ENCODE peak calls at places on chromosome 3, in seven cellular contexts. One of them, this sample, is unnamed.

GRCh38 chr3:148074916-148075315 is 622.8 kb upstream of the AGTR1 start:
- DNase-seq in Panc1: no peak
- DNase-seq in transverse colon: no peak
- DNase-seq in sigmoid colon: no peak
- DNase-seq in HepG2: no peak
- DNase-seq in breast epithelium: no peak
- DNase-seq in endothelial cell of umbilical vein: no peak
- DNase-seq in this sample: no peak

GRCh38 chr3:50632450-50632849 is 15.5 kb downstream of the MAPKAPK3 start:
- DNase-seq in Panc1: no peak
- DNase-seq in endothelial cell of umbilical vein: no peak
- DNase-seq in transverse colon: no peak
- DNase-seq in HepG2: no peak
- DNase-seq in breast epithelium: no peak
- DNase-seq in sigmoid colon: no peak
- DNase-seq in this sample: no peak

GRCh38 chr3:49460188-49460885 is 9.7 kb upstream of the DAG1 start:
- DNase-seq in endothelial cell of umbilical vein: no peak
- DNase-seq in transverse colon: no peak
- DNase-seq in HepG2: no peak
- DNase-seq in Panc1: no peak
- DNase-seq in sigmoid colon: no peak
- DNase-seq in breast epithelium: no peak
- DNase-seq in this sample: no peak

GRCh38 chr3:45249391-45249790 is 23.3 kb upstream of the TMEM158 start:
- DNase-seq in transverse colon: no peak
- DNase-seq in endothelial cell of umbilical vein: no peak
- DNase-seq in breast epithelium: no peak
- DNase-seq in HepG2: no peak
- DNase-seq in sigmoid colon: no peak
- DNase-seq in Panc1: no peak
- DNase-seq in this sample: no peak

GRCh38 chr3:46284981-46285683 is 42.9 kb downstream of the CCR3 start:
- DNase-seq in transverse colon: no peak
- DNase-seq in Panc1: no peak
- DNase-seq in sigmoid colon: no peak
- DNase-seq in HepG2: no peak
- DNase-seq in breast epithelium: no peak
- DNase-seq in endothelial cell of umbilical vein: no peak
- DNase-seq in this sample: no peak

GRCh38 chr3:98892263-98892662 is 9.2 kb downstream of the DCBLD2 start:
- DNase-seq in Panc1: no peak
- DNase-seq in breast epithelium: no peak
- DNase-seq in sigmoid colon: no peak
- DNase-seq in HepG2: no peak
- DNase-seq in endothelial cell of umbilical vein: no peak
- DNase-seq in transverse colon: no peak
- DNase-seq in this sample: no peak

GRCh38 chr3:65605876-65606432 is 432.8 kb downstream of the MAGI1 start:
- DNase-seq in transverse colon: no peak
- DNase-seq in endothelial cell of umbilical vein: no peak
- DNase-seq in Panc1: no peak
- DNase-seq in breast epithelium: no peak
- DNase-seq in sigmoid colon: no peak
- DNase-seq in HepG2: no peak
- DNase-seq in this sample: no peak

GRCh38 chr3:191768421-191768820 is 307.5 kb downstream of the PYDC2 start:
- DNase-seq in breast epithelium: no peak
- DNase-seq in sigmoid colon: no peak
- DNase-seq in endothelial cell of umbilical vein: no peak
- DNase-seq in transverse colon: no peak
- DNase-seq in Panc1: no peak
- DNase-seq in HepG2: no peak
- DNase-seq in this sample: no peak

GRCh38 chr3:166071831-166072230 is 234.6 kb upstream of the BCHE start:
- DNase-seq in endothelial cell of umbilical vein: no peak
- DNase-seq in breast epithelium: no peak
- DNase-seq in HepG2: no peak
- DNase-seq in sigmoid colon: no peak
- DNase-seq in Panc1: no peak
- DNase-seq in transverse colon: no peak
- DNase-seq in this sample: no peak

GRCh38 chr3:123083446-123084124 is 16.8 kb downstream of the PDIA5 start:
- DNase-seq in HepG2: no peak
- DNase-seq in transverse colon: no peak
- DNase-seq in endothelial cell of umbilical vein: peak; percentile 53
- DNase-seq in sigmoid colon: no peak
- DNase-seq in breast epithelium: no peak
- DNase-seq in Panc1: no peak
- DNase-seq in this sample: no peak

GRCh38 chr3:73745429-73746247 is 120.9 kb upstream of the PDZRN3 start:
- DNase-seq in transverse colon: no peak
- DNase-seq in breast epithelium: no peak
- DNase-seq in sigmoid colon: no peak
- DNase-seq in HepG2: no peak
- DNase-seq in Panc1: no peak
- DNase-seq in endothelial cell of umbilical vein: no peak
- DNase-seq in this sample: no peak

GRCh38 chr3:79249701-79250100 is 518.1 kb downstream of the ROBO1 start:
- DNase-seq in sigmoid colon: no peak
- DNase-seq in transverse colon: no peak
- DNase-seq in breast epithelium: no peak
- DNase-seq in Panc1: no peak
- DNase-seq in endothelial cell of umbilical vein: no peak
- DNase-seq in HepG2: no peak
- DNase-seq in this sample: no peak

GRCh38 chr3:51937014-51937413 is 4.7 kb downstream of the RRP9 start:
- DNase-seq in endothelial cell of umbilical vein: no peak
- DNase-seq in HepG2: no peak
- DNase-seq in Panc1: no peak
- DNase-seq in breast epithelium: no peak
- DNase-seq in transverse colon: no peak
- DNase-seq in sigmoid colon: peak; percentile 62
- DNase-seq in this sample: peak; percentile 63

GRCh38 chr3:5096368-5096767 is 25.7 kb upstream of the ARL8B start:
- DNase-seq in Panc1: no peak
- DNase-seq in HepG2: no peak
- DNase-seq in sigmoid colon: peak; percentile 46
- DNase-seq in endothelial cell of umbilical vein: no peak
- DNase-seq in breast epithelium: no peak
- DNase-seq in transverse colon: no peak
- DNase-seq in this sample: peak; percentile 15

GRCh38 chr3:38603731-38604131 is 45.8 kb downstream of the SCN5A start:
- DNase-seq in endothelial cell of umbilical vein: no peak
- DNase-seq in breast epithelium: no peak
- DNase-seq in transverse colon: no peak
- DNase-seq in Panc1: no peak
- DNase-seq in sigmoid colon: peak; percentile 54
- DNase-seq in HepG2: no peak
- DNase-seq in this sample: no peak

GRCh38 chr3:184472723-184473419 is 88.7 kb upstream of the EPHB3 start:
- DNase-seq in Panc1: no peak
- DNase-seq in HepG2: no peak
- DNase-seq in sigmoid colon: peak; percentile 80
- DNase-seq in endothelial cell of umbilical vein: peak; percentile 84
- DNase-seq in breast epithelium: peak; percentile 24
- DNase-seq in transverse colon: peak; percentile 37
- DNase-seq in this sample: no peak

GRCh38 chr3:132283440-132283839 is 33.8 kb upstream of the ACP3 start:
- DNase-seq in breast epithelium: no peak
- DNase-seq in HepG2: no peak
- DNase-seq in sigmoid colon: no peak
- DNase-seq in transverse colon: no peak
- DNase-seq in endothelial cell of umbilical vein: no peak
- DNase-seq in Panc1: no peak
- DNase-seq in this sample: no peak

GRCh38 chr3:153621988-153622387 is 460.0 kb downstream of the RAP2B start:
- DNase-seq in transverse colon: no peak
- DNase-seq in HepG2: no peak
- DNase-seq in breast epithelium: no peak
- DNase-seq in Panc1: no peak
- DNase-seq in sigmoid colon: no peak
- DNase-seq in endothelial cell of umbilical vein: peak; percentile 32
- DNase-seq in this sample: no peak

GRCh38 chr3:79724206-79724605 is 43.6 kb downstream of the ROBO1 start:
- DNase-seq in endothelial cell of umbilical vein: no peak
- DNase-seq in HepG2: peak; percentile 5
- DNase-seq in transverse colon: no peak
- DNase-seq in breast epithelium: no peak
- DNase-seq in Panc1: no peak
- DNase-seq in sigmoid colon: no peak
- DNase-seq in this sample: no peak

GRCh38 chr3:120471643-120472042 is 20.9 kb upstream of the FSTL1 start:
- DNase-seq in sigmoid colon: no peak
- DNase-seq in endothelial cell of umbilical vein: no peak
- DNase-seq in breast epithelium: no peak
- DNase-seq in Panc1: no peak
- DNase-seq in HepG2: no peak
- DNase-seq in transverse colon: no peak
- DNase-seq in this sample: no peak

GRCh38 chr3:71547254-71548198 is 36.0 kb downstream of the FOXP1 start:
- DNase-seq in endothelial cell of umbilical vein: no peak
- DNase-seq in sigmoid colon: no peak
- DNase-seq in transverse colon: no peak
- DNase-seq in breast epithelium: no peak
- DNase-seq in Panc1: no peak
- DNase-seq in HepG2: peak; percentile 90
- DNase-seq in this sample: no peak

GRCh38 chr3:112781611-112782010 is 65.1 kb downstream of the CD200R1L start:
- DNase-seq in breast epithelium: no peak
- DNase-seq in sigmoid colon: no peak
- DNase-seq in transverse colon: no peak
- DNase-seq in HepG2: no peak
- DNase-seq in endothelial cell of umbilical vein: no peak
- DNase-seq in Panc1: no peak
- DNase-seq in this sample: no peak

GRCh38 chr3:149673393-149673792 is 15.6 kb upstream of the WWTR1 start:
- DNase-seq in HepG2: no peak
- DNase-seq in Panc1: no peak
- DNase-seq in transverse colon: no peak
- DNase-seq in breast epithelium: no peak
- DNase-seq in sigmoid colon: no peak
- DNase-seq in endothelial cell of umbilical vein: no peak
- DNase-seq in this sample: no peak

GRCh38 chr3:99342374-99342773 is 296.0 kb upstream of the COL8A1 start:
- DNase-seq in HepG2: no peak
- DNase-seq in breast epithelium: no peak
- DNase-seq in Panc1: no peak
- DNase-seq in endothelial cell of umbilical vein: no peak
- DNase-seq in transverse colon: no peak
- DNase-seq in sigmoid colon: no peak
- DNase-seq in this sample: no peak

GRCh38 chr3:179227349-179227748 is 23.6 kb downstream of the KCNMB3 start:
- DNase-seq in breast epithelium: no peak
- DNase-seq in transverse colon: no peak
- DNase-seq in endothelial cell of umbilical vein: no peak
- DNase-seq in Panc1: no peak
- DNase-seq in HepG2: no peak
- DNase-seq in sigmoid colon: no peak
- DNase-seq in this sample: no peak

DNA sequence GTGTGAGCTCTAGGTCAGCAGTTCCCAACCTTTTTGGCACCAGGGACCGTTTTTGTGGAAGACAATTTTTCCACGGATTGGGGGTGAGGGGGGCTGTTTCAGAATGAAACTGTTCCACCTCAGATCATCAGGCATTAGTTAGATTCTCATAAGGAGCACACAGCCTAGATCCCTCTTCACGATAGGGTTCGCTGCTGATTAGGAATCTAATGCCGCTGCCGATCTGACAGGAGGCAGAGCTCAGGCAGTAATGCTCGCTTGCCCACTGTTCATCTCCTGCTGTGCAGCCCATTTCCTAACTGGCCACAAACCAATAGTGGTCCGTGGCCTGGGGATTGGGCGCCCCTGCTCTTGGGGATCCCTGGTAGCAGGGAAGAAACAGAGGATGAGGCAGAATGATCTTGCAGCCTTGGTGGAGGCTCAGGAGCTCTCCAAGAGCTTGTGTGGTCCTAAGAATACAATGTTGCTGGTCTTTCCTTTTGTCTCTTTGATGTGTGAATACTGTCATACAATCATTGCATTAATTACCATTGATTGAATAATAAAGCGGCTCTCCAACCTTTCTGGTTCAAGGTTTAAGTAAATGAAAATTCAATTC is 183.2 kb downstream of the FNDC3B start:
- DNase-seq in HepG2: no peak
- DNase-seq in Panc1: no peak
- DNase-seq in transverse colon: no peak
- DNase-seq in sigmoid colon: no peak
- DNase-seq in endothelial cell of umbilical vein: no peak
- DNase-seq in breast epithelium: no peak
- DNase-seq in this sample: no peak
- H3K27ac ChIP-seq in HepG2: no peak overlapping the region
- H3K27ac ChIP-seq in Panc1: peak overlapping the region; percentile 48
- H3K27ac ChIP-seq in transverse colon: no peak overlapping the region
- H3K27ac ChIP-seq in sigmoid colon: no peak overlapping the region
- H3K27ac ChIP-seq in endothelial cell of umbilical vein: no peak overlapping the region
- H3K27ac ChIP-seq in breast epithelium: no peak overlapping the region
- H3K27ac ChIP-seq in this sample: no peak overlapping the region

DNA sequence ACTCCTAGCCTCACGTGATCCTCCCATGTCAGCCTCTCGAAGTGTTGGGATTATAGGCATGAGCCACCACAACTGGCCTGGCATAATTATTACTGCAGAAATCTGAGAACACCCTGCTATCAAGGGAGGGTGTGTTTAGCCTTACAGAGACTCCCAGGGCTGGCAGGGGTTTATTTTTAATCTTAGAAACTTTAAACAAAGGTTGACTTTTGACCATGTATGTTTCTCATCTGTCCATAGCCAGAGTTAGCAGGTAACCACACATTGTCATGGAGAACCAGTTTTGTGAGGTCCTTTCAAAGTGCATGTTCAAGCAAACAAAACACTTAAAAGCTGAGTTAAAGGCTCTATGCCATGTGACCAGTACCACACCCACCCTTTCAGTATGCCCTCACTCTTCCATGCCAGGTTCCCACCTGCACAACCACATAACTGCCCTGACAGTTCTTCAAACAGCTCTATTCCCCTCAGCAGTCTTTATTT is 11.1 kb downstream of the SIAH2 start:
- DNase-seq in Panc1: no peak
- DNase-seq in endothelial cell of umbilical vein: no peak
- DNase-seq in breast epithelium: no peak
- DNase-seq in HepG2: peak; percentile 38
- DNase-seq in transverse colon: peak; percentile 60
- DNase-seq in sigmoid colon: no peak
- DNase-seq in this sample: no peak
- TF ChIP-seq POLR2AphosphoS5 in Panc1: no peak
- TF ChIP-seq POLR2AphosphoS5 in endothelial cell of umbilical vein: no peak
- TF ChIP-seq POLR2AphosphoS5 in breast epithelium: no peak
- TF ChIP-seq POLR2AphosphoS5 in HepG2: no peak
- TF ChIP-seq POLR2AphosphoS5 in transverse colon: peak; percentile 57
- TF ChIP-seq POLR2AphosphoS5 in sigmoid colon: no peak
- TF ChIP-seq POLR2AphosphoS5 in this sample: no peak

GRCh38 chr3:42504334-42505202 is 2.1 kb downstream of the VIPR1 start:
- DNase-seq in Panc1: no peak
- DNase-seq in breast epithelium: peak; percentile 16
- DNase-seq in HepG2: no peak
- DNase-seq in sigmoid colon: peak; percentile 46
- DNase-seq in endothelial cell of umbilical vein: no peak
- DNase-seq in transverse colon: peak; percentile 58
- DNase-seq in this sample: peak; percentile 59
- H3K4me1 ChIP-seq in Panc1: no peaks in the 10 kb centered on the region
- H3K4me1 ChIP-seq in breast epithelium: peaks cover 10% of the 10 kb centered on the region
- H3K4me1 ChIP-seq in HepG2: peaks cover 14% of the 10 kb centered on the region
- H3K4me1 ChIP-seq in sigmoid colon: peaks cover 21% of the 10 kb centered on the region
- H3K4me1 ChIP-seq in endothelial cell of umbilical vein: peaks cover 6% of the 10 kb centered on the region
- H3K4me1 ChIP-seq in transverse colon: peaks cover 73% of the 10 kb centered on the region
- H3K4me1 ChIP-seq in this sample: peaks cover 51% of the 10 kb centered on the region

GRCh38 chr3:14403636-14404395 is 1.4 kb downstream of the SLC6A6 start:
- DNase-seq in sigmoid colon: no peak
- DNase-seq in breast epithelium: no peak
- DNase-seq in Panc1: no peak
- DNase-seq in endothelial cell of umbilical vein: peak; percentile 14
- DNase-seq in HepG2: peak; percentile 27
- DNase-seq in transverse colon: peak; percentile 31
- DNase-seq in this sample: no peak
- H3K27ac ChIP-seq in sigmoid colon: peak overlapping the region; percentile 89
- H3K27ac ChIP-seq in breast epithelium: peak overlapping the region; percentile 86
- H3K27ac ChIP-seq in Panc1: peak overlapping the region; percentile 85
- H3K27ac ChIP-seq in endothelial cell of umbilical vein: no peak overlapping the region
- H3K27ac ChIP-seq in HepG2: peak overlapping the region; percentile 74
- H3K27ac ChIP-seq in transverse colon: peak overlapping the region; percentile 96
- H3K27ac ChIP-seq in this sample: peak overlapping the region; percentile 90

This sample was measured in suprapubic skin.